ENCODE peak calls at places on chromosome 15, in five cellular contexts. N, D, Q, C and Z are unnamed samples.
A peak's percentile ranks its signal among the peaks of the same experiment; 100 is the strongest.

GRCh38 chr15:101056366-101057334 is 137.5 kb downstream of the LRRK1 start:
- DNase-seq in Q (peak; percentile 80), D (no peak), C (no peak), N (peak; percentile 7), Z (peak; percentile 45)

GRCh38 chr15:34109775-34110663 is 8.1 kb downstream of the PGBD4 start:
- DNase-seq in Q (peak; percentile 45), C (no peak), D (peak; percentile 36), N (peak; percentile 39), Z (peak; percentile 30)

GRCh38 chr15:76337047-76337738 is 620 bp downstream of the ISL2 start:
- DNase-seq in C (no peak), D (peak; percentile 74), N (peak; percentile 67), Q (peak; percentile 39), Z (no peak)

GRCh38 chr15:42920281-42921048 is at the start of gene TTBK2:
- DNase-seq in Q (peak; percentile 96), N (peak; percentile 95), D (peak; percentile 97), C (peak; percentile 95), Z (peak; percentile 95)

GRCh38 chr15:91950054-91950453 is 96.5 kb downstream of the SLCO3A1 start:
- DNase-seq in C (no peak), D (no peak), N (no peak), Q (no peak), Z (no peak)

GRCh38 chr15:67708500-67708899 is 116.8 kb upstream of the SKOR1 start:
- DNase-seq in N (no peak), Q (no peak), C (no peak), D (no peak), Z (no peak)

GRCh38 chr15:46296797-46297196 is 662.0 kb downstream of the SQOR start:
- DNase-seq in D (no peak), C (no peak), N (no peak), Q (no peak), Z (no peak)

GRCh38 chr15:70056091-70056680 is 41.5 kb downstream of the TLE3 start:
- DNase-seq in N (no peak), Q (no peak), C (no peak), D (no peak), Z (no peak)

GRCh38 chr15:36778516-36778915 is 199.1 kb downstream of the CDIN1 start:
- DNase-seq in Q (no peak), D (no peak), C (no peak), N (no peak), Z (no peak)
- TF ChIP-seq REST in Q (no peak), D (no peak), C (no peak), N (no peak), Z (no peak)

DNA sequence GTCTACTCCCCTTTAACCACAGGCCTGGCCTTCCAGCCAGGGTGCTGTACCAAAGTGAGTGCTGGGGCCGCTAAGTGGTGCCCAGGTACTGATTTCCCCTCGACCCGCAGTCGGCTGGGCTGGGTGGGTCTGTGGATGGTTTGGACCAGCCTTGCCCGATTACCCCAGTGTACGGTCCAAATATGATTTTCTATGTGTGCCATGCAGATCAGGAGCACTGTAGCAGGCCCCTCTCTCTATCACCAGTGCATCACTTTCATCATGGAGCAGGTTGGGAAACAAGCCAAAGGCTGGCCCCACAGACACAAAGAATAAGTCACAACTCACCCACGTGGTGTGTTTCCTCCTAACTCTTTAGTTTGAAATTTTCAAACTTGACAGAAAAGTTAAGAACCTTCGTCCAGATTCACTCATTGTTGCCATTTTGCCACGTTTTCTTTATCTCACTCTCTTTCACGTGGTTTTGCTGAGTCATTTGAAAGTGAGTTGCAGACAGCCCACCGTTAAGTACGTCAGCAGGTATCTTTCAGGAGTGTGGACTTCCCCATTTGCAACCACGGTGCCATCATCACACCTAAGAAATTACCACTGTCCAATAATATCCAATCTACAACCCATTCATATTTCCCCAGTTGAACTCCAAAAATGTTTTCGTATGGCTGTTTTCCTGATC is 37.0 kb downstream of the ZNF710 start:
- DNase-seq in N (no peak), D (peak; percentile 51), C (peak; percentile 89), Q (peak; percentile 52), Z (peak; percentile 55)
- TF ChIP-seq GABPA in N (no peak), D (no peak), C (no peak), Q (no peak), Z (no peak)

GRCh38 chr15:71078506-71079207 is 36.6 kb upstream of the THSD4 start:
- DNase-seq in N (no peak), Q (no peak), D (no peak), C (no peak), Z (no peak)

GRCh38 chr15:71080166-71080565 is 35.1 kb upstream of the THSD4 start:
- DNase-seq in Q (no peak), D (no peak), N (no peak), C (no peak), Z (no peak)

GRCh38 chr15:71082803-71083202 is 32.5 kb upstream of the THSD4 start:
- DNase-seq in Q (no peak), D (no peak), N (no peak), C (no peak), Z (no peak)

GRCh38 chr15:71079208-71080044 is 35.8 kb upstream of the THSD4 start:
- DNase-seq in Q (no peak), C (no peak), D (no peak), N (no peak), Z (no peak)

DNA sequence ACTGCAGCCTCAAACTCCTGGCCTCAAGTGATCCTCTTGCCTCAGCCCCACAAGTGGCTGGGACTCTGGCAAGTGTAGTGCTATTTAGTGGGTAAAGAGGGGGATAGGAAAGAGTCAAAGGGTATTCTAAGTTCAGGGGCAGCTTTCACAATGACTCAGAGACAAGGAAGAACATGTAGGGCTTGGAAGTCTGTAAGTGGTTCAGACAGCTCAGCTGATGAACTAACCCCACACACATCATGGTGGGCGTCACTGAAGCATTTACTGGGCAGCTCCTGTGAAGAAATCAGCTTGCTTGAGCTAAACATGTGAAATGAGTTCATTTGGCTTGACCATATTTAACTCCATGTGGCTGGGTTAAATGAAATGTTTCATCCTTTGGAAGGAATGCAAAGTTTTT is 34.6 kb upstream of the THSD4 start:
- DNase-seq in C (peak; percentile 3), N (no peak), Q (no peak), D (no peak), Z (no peak)
- TF ChIP-seq REST in C (no peak), N (no peak), Q (no peak), D (no peak), Z (no peak)

GRCh38 chr15:40914013-40914412 is 15.1 kb upstream of the DLL4 start:
- DNase-seq in N (no peak), D (no peak), Q (no peak), C (no peak), Z (no peak)

GRCh38 chr15:40912478-40912877 is 16.7 kb upstream of the DLL4 start:
- DNase-seq in C (no peak), Q (no peak), D (no peak), N (no peak), Z (no peak)

GRCh38 chr15:40915679-40916078 is 13.5 kb upstream of the DLL4 start:
- DNase-seq in Q (no peak), C (no peak), N (no peak), D (no peak), Z (no peak)

GRCh38 chr15:40915106-40915661 is 14.0 kb upstream of the DLL4 start:
- DNase-seq in N (no peak), Q (no peak), D (no peak), C (no peak), Z (no peak)

DNA sequence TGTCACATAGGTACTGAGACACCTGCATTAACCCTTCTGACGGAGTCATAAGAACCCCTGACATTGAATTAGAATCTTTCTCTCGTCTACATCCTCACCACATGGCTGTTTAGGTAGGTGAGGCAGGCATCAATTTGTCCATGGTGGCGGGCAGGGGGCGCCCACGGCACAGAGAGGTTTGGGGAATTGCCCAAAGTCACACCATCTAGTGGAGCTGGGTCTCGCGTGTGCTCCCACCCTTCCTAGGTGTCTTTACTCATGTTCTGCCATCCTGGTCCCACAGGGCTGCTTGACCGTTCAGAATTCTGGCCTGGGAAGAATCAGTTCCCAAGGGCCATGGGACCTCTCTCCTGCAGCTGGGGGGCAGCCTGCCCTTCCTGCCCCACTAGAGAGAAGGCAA is 14.7 kb upstream of the DLL4 start:
- DNase-seq in C (no peak), Q (no peak), N (no peak), D (no peak), Z (no peak)
- TF ChIP-seq GABPA in C (no peak), Q (no peak), N (no peak), D (no peak), Z (no peak)

DNA sequence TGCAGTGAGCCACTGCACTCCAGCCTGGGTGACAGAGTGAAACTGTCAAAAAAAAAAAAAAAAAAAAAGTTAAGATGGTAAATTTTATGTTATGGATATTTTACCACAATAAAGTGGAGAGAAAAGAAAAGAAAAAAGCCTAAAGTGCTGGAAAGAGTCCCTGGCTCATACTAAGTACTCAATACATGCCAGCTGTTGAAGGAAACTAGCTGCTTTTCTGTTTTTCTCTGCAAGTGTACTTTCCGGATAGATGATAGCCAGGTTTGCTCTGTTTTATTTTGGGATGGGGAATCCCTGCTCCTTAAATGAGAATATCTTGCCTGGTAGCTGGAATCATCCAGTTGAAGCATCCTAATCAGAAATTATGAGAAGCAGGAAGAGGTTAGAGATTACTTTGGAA is 10.9 kb downstream of the EID1 start:
- DNase-seq in D (no peak), Q (no peak), C (no peak), N (no peak), Z (no peak)
- TF ChIP-seq REST in D (no peak), Q (no peak), C (no peak), N (no peak), Z (no peak)